ENCODE peak calls at places on chromosomes 12 and 14, in four cellular contexts. One of them, this sample, is unnamed.

GRCh38 chr14:56189306-56189705 is 71.1 kb downstream of the PELI2 start:
- DNase-seq in CD8-positive, alpha-beta memory T cell: no peak
- DNase-seq in IMR-90: peak; percentile 91
- DNase-seq in SK-N-SH: no peak
- DNase-seq in this sample: peak; percentile 70

GRCh38 chr14:33676135-33676566 is 274.7 kb downstream of the EGLN3 start:
- DNase-seq in CD8-positive, alpha-beta memory T cell: no peak
- DNase-seq in IMR-90: no peak
- DNase-seq in SK-N-SH: peak; percentile 24
- DNase-seq in this sample: peak; percentile 74

GRCh38 chr12:66196806-66197205 is 7.8 kb downstream of the IRAK3 start:
- DNase-seq in CD8-positive, alpha-beta memory T cell: no peak
- DNase-seq in IMR-90: no peak
- DNase-seq in SK-N-SH: no peak
- DNase-seq in this sample: no peak

GRCh38 chr14:29144598-29144997 is 378.0 kb downstream of the FOXG1 start:
- DNase-seq in CD8-positive, alpha-beta memory T cell: no peak
- DNase-seq in IMR-90: peak; percentile 99
- DNase-seq in SK-N-SH: no peak
- DNase-seq in this sample: no peak

GRCh38 chr12:19285793-19286448 is 153.4 kb upstream of the AEBP2 start:
- DNase-seq in CD8-positive, alpha-beta memory T cell: no peak
- DNase-seq in IMR-90: no peak
- DNase-seq in SK-N-SH: no peak
- DNase-seq in this sample: no peak

GRCh38 chr12:63846249-63846967 is 1.9 kb downstream of the SRGAP1 start:
- DNase-seq in CD8-positive, alpha-beta memory T cell: no peak
- DNase-seq in IMR-90: no peak
- DNase-seq in SK-N-SH: peak; percentile 31
- DNase-seq in this sample: no peak

GRCh38 chr12:19450362-19450761 is 11.1 kb downstream of the AEBP2 start:
- DNase-seq in CD8-positive, alpha-beta memory T cell: no peak
- DNase-seq in IMR-90: no peak
- DNase-seq in SK-N-SH: no peak
- DNase-seq in this sample: no peak

GRCh38 chr12:123763093-123763492 is 992 bp downstream of the DNAH10 start:
- DNase-seq in CD8-positive, alpha-beta memory T cell: no peak
- DNase-seq in IMR-90: no peak
- DNase-seq in SK-N-SH: no peak
- DNase-seq in this sample: no peak

GRCh38 chr12:65643171-65643570 is 181.1 kb upstream of the HMGA2 start:
- DNase-seq in CD8-positive, alpha-beta memory T cell: no peak
- DNase-seq in IMR-90: no peak
- DNase-seq in SK-N-SH: no peak
- DNase-seq in this sample: no peak

GRCh38 chr14:92513966-92514843 is 624 bp downstream of the RIN3 start:
- DNase-seq in CD8-positive, alpha-beta memory T cell: peak; percentile 65
- DNase-seq in IMR-90: peak; percentile 22
- DNase-seq in SK-N-SH: no peak
- DNase-seq in this sample: peak; percentile 19

GRCh38 chr12:79023784-79024183 is 159.2 kb downstream of the SYT1 start:
- DNase-seq in CD8-positive, alpha-beta memory T cell: no peak
- DNase-seq in IMR-90: peak; percentile 13
- DNase-seq in SK-N-SH: no peak
- DNase-seq in this sample: no peak

GRCh38 chr14:90443161-90444076 is 46.6 kb downstream of the CALM1 start:
- DNase-seq in CD8-positive, alpha-beta memory T cell: no peak
- DNase-seq in IMR-90: no peak
- DNase-seq in SK-N-SH: no peak
- DNase-seq in this sample: no peak

GRCh38 chr14:90444077-90444696 is 47.4 kb downstream of the CALM1 start:
- DNase-seq in CD8-positive, alpha-beta memory T cell: no peak
- DNase-seq in IMR-90: no peak
- DNase-seq in SK-N-SH: no peak
- DNase-seq in this sample: peak; percentile 14

GRCh38 chr14:90440592-90440991 is 43.8 kb downstream of the CALM1 start:
- DNase-seq in CD8-positive, alpha-beta memory T cell: no peak
- DNase-seq in IMR-90: no peak
- DNase-seq in SK-N-SH: no peak
- DNase-seq in this sample: no peak

GRCh38 chr14:90438841-90439240 is 42.0 kb downstream of the CALM1 start:
- DNase-seq in CD8-positive, alpha-beta memory T cell: no peak
- DNase-seq in IMR-90: no peak
- DNase-seq in SK-N-SH: no peak
- DNase-seq in this sample: no peak

GRCh38 chr14:90439874-90440442 is 43.1 kb downstream of the CALM1 start:
- DNase-seq in CD8-positive, alpha-beta memory T cell: no peak
- DNase-seq in IMR-90: no peak
- DNase-seq in SK-N-SH: no peak
- DNase-seq in this sample: peak; percentile 12
- H3K4me3 ChIP-seq in CD8-positive, alpha-beta memory T cell: no peak overlapping the region
- H3K4me3 ChIP-seq in IMR-90: no peak overlapping the region
- H3K4me3 ChIP-seq in SK-N-SH: no peak overlapping the region
- H3K4me3 ChIP-seq in this sample: no peak overlapping the region

GRCh38 chr12:24845615-24846014 is 103.3 kb downstream of the BCAT1 start:
- DNase-seq in CD8-positive, alpha-beta memory T cell: no peak
- DNase-seq in IMR-90: peak; percentile 28
- DNase-seq in SK-N-SH: no peak
- DNase-seq in this sample: no peak
- H3K4me1 ChIP-seq in CD8-positive, alpha-beta memory T cell: no peaks in the 10 kb centered on the region
- H3K4me1 ChIP-seq in IMR-90: no peaks in the 10 kb centered on the region
- H3K4me1 ChIP-seq in SK-N-SH: no peaks in the 10 kb centered on the region
- H3K4me1 ChIP-seq in this sample: no peaks in the 10 kb centered on the region

GRCh38 chr12:122087431-122088180 is 9.1 kb downstream of the MLXIP start:
- DNase-seq in CD8-positive, alpha-beta memory T cell: no peak
- DNase-seq in IMR-90: no peak
- DNase-seq in SK-N-SH: no peak
- DNase-seq in this sample: no peak
- H3K4me3 ChIP-seq in CD8-positive, alpha-beta memory T cell: no peak overlapping the region
- H3K4me3 ChIP-seq in IMR-90: no peak overlapping the region
- H3K4me3 ChIP-seq in SK-N-SH: no peak overlapping the region
- H3K4me3 ChIP-seq in this sample: no peak overlapping the region

GRCh38 chr14:90810808-90811207 is 5.4 kb downstream of the TTC7B start:
- DNase-seq in CD8-positive, alpha-beta memory T cell: no peak
- DNase-seq in IMR-90: no peak
- DNase-seq in SK-N-SH: no peak
- DNase-seq in this sample: no peak

GRCh38 chr14:90811641-90812040 is 4.6 kb downstream of the TTC7B start:
- DNase-seq in CD8-positive, alpha-beta memory T cell: no peak
- DNase-seq in IMR-90: no peak
- DNase-seq in SK-N-SH: no peak
- DNase-seq in this sample: no peak

GRCh38 chr14:90809530-90810312 is 6.5 kb downstream of the TTC7B start:
- DNase-seq in CD8-positive, alpha-beta memory T cell: no peak
- DNase-seq in IMR-90: no peak
- DNase-seq in SK-N-SH: no peak
- DNase-seq in this sample: no peak

GRCh38 chr14:90807060-90807459 is 9.2 kb downstream of the TTC7B start:
- DNase-seq in CD8-positive, alpha-beta memory T cell: no peak
- DNase-seq in IMR-90: no peak
- DNase-seq in SK-N-SH: no peak
- DNase-seq in this sample: no peak

DNA sequence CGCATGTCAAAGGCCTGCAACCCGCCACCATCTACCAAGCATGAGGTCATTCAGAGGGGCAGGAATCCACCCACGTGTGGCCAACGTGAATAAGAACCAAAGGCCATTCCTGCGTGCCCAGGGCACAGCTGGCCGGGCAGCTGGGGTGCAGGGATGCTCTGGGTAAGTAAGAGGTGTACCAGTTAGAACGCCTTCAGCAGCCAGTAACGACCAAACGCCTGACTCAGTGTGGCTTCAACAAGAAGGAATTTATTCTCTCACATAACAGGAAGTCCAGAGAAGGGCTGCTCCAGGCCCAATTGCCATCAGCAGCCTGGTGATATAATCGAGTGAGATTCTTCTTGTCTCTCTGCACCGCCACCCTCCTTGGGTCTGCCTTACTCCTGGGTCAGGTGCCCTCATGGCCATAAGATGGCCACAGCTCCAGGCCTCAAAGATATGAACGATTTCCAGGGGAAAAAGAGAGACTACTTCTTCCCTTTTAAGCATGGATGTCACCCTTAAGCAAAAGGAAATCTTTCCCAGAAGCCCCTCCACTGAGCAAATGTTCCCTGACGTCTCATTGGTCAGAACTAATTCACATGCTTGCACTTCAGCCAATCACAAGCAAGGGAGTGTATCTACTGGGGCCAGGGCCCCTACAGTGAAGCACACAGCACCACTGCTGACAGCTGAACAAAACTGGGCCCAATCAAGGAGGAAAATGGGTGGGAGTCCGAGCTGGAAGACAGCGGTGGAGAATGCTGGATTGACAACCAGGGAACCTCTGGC is 7.3 kb downstream of the TTC7B start:
- DNase-seq in CD8-positive, alpha-beta memory T cell: no peak
- DNase-seq in IMR-90: peak; percentile 25
- DNase-seq in SK-N-SH: no peak
- DNase-seq in this sample: no peak
- H3K4me1 ChIP-seq in CD8-positive, alpha-beta memory T cell: no peaks in the 10 kb centered on the region
- H3K4me1 ChIP-seq in IMR-90: peaks cover 2% of the 10 kb centered on the region
- H3K4me1 ChIP-seq in SK-N-SH: peaks cover 8% of the 10 kb centered on the region
- H3K4me1 ChIP-seq in this sample: peaks cover 12% of the 10 kb centered on the region

DNA sequence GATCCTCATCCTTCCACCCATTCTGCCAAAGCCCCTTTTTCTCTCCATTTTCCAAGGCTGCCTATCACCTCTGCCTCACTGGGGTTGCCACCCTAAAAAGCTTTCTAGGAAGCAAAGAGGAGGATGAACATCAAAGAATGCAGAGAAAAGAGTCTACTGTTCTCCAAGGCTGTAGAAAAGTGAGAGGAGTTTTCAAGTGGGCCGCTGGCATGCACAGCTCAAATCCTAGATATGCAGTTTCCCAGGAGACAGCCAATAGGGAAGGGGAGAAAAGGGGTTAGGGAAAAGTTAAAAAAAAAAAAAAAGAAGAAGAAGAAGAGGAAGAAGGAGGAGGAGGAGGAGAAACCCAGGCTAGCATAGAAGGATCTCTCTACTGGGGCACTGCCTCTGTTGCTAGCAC is 650 bp downstream of the BATF start:
- DNase-seq in CD8-positive, alpha-beta memory T cell: no peak
- DNase-seq in IMR-90: no peak
- DNase-seq in SK-N-SH: no peak
- DNase-seq in this sample: no peak
- H3K4me3 ChIP-seq in CD8-positive, alpha-beta memory T cell: peak overlapping the region; percentile 91
- H3K4me3 ChIP-seq in IMR-90: no peak overlapping the region
- H3K4me3 ChIP-seq in SK-N-SH: no peak overlapping the region
- H3K4me3 ChIP-seq in this sample: no peak overlapping the region

GRCh38 chr14:68916358-68916757 is 62.7 kb downstream of the ACTN1 start:
- DNase-seq in CD8-positive, alpha-beta memory T cell: no peak
- DNase-seq in IMR-90: no peak
- DNase-seq in SK-N-SH: no peak
- DNase-seq in this sample: no peak
- H3K4me1 ChIP-seq in CD8-positive, alpha-beta memory T cell: peaks cover 15% of the 10 kb centered on the region
- H3K4me1 ChIP-seq in IMR-90: peaks cover 13% of the 10 kb centered on the region
- H3K4me1 ChIP-seq in SK-N-SH: no peaks in the 10 kb centered on the region
- H3K4me1 ChIP-seq in this sample: peaks cover 2% of the 10 kb centered on the region

GRCh38 chr12:89775336-89776005 is 66.8 kb upstream of the ATP2B1 start:
- DNase-seq in CD8-positive, alpha-beta memory T cell: no peak
- DNase-seq in IMR-90: peak; percentile 71
- DNase-seq in SK-N-SH: no peak
- DNase-seq in this sample: no peak
- H3K4me3 ChIP-seq in CD8-positive, alpha-beta memory T cell: no peak overlapping the region
- H3K4me3 ChIP-seq in IMR-90: no peak overlapping the region
- H3K4me3 ChIP-seq in SK-N-SH: no peak overlapping the region
- H3K4me3 ChIP-seq in this sample: no peak overlapping the region

GRCh38 chr12:47754881-47755280 is 3.8 kb downstream of the RAPGEF3 start:
- DNase-seq in CD8-positive, alpha-beta memory T cell: no peak
- DNase-seq in IMR-90: no peak
- DNase-seq in SK-N-SH: no peak
- DNase-seq in this sample: no peak
- H3K4me1 ChIP-seq in CD8-positive, alpha-beta memory T cell: peaks cover 9% of the 10 kb centered on the region
- H3K4me1 ChIP-seq in IMR-90: peaks cover 21% of the 10 kb centered on the region
- H3K4me1 ChIP-seq in SK-N-SH: peaks cover 12% of the 10 kb centered on the region
- H3K4me1 ChIP-seq in this sample: no peaks in the 10 kb centered on the region

This sample was measured in cardiac muscle cell.